ENCODE peak calls at places on chromosomes 5 and 9, in six cellular contexts. M is ovary; Y is brain microvascular endothelial cell; O is effector memory CD4-positive, alpha-beta T cell; J is mesenchymal stem cell; I is adrenal gland. R is an unnamed sample.

GRCh38 chr9:107309271-107309670 is 26.2 kb downstream of the RAD23B start:
- DNase-seq in O (no peak), Y (no peak), M (no peak), J (no peak), I (no peak), R (no peak)

GRCh38 chr9:86662890-86663468 is 284.3 kb downstream of the GAS1 start:
- DNase-seq in Y (no peak), I (no peak), M (no peak), J (no peak), O (no peak), R (no peak)

GRCh38 chr5:5341531-5342292 is 80.8 kb upstream of the ICE1 start:
- DNase-seq in I (no peak), Y (no peak), O (no peak), M (no peak), J (peak), R (no peak)

GRCh38 chr9:90420714-90421513 is 221.7 kb downstream of the DIRAS2 start:
- DNase-seq in J (no peak), Y (no peak), I (no peak), M (no peak), O (no peak), R (no peak)

GRCh38 chr5:98768160-98769005 is 5.1 kb upstream of the RGMB start:
- DNase-seq in O (no peak), J (peak), M (peak), I (peak), Y (peak), R (peak)

GRCh38 chr9:73037613-73038012 is 84.8 kb upstream of the ALDH1A1 start:
- DNase-seq in Y (no peak), I (no peak), J (peak), M (no peak), O (no peak), R (no peak)

GRCh38 chr5:40235471-40235870 is 444.2 kb upstream of the PTGER4 start:
- DNase-seq in Y (no peak), M (no peak), J (no peak), I (no peak), O (no peak), R (no peak)

GRCh38 chr5:60382761-60383160 is 317.2 kb downstream of the DEPDC1B start:
- DNase-seq in Y (peak), O (no peak), M (no peak), I (no peak), J (peak), R (no peak)

GRCh38 chr9:131837836-131838235 is 98.0 kb upstream of the RAPGEF1 start:
- DNase-seq in M (no peak), J (no peak), I (no peak), O (no peak), Y (no peak), R (no peak)

GRCh38 chr5:1111727-1112289 is at the start of gene SLC12A7:
- DNase-seq in Y (no peak), I (peak), M (peak), O (peak), J (no peak), R (peak)

GRCh38 chr5:96012399-96012798 is 50.7 kb upstream of the ELL2 start:
- DNase-seq in O (no peak), J (no peak), I (no peak), Y (no peak), M (no peak), R (no peak)
- H3K27ac ChIP-seq in O (no peak), J (no peak), I (no peak), Y (no peak), M (no peak), R (no peak)

GRCh38 chr5:148937830-148938534 is 111.6 kb downstream of the ADRB2 start:
- DNase-seq in M (no peak), J (no peak), Y (no peak), O (no peak), I (no peak), R (no peak)
- H3K27ac ChIP-seq in M (no peak), J (no peak), Y (no peak), O (no peak), I (no peak), R (no peak)

GRCh38 chr5:144394036-144394435 is 223.4 kb downstream of the KCTD16 start:
- DNase-seq in I (no peak), J (no peak), M (no peak), Y (no peak), O (no peak), R (no peak)
- H3K27ac ChIP-seq in I (no peak), J (no peak), M (no peak), Y (no peak), O (no peak), R (no peak)

DNA sequence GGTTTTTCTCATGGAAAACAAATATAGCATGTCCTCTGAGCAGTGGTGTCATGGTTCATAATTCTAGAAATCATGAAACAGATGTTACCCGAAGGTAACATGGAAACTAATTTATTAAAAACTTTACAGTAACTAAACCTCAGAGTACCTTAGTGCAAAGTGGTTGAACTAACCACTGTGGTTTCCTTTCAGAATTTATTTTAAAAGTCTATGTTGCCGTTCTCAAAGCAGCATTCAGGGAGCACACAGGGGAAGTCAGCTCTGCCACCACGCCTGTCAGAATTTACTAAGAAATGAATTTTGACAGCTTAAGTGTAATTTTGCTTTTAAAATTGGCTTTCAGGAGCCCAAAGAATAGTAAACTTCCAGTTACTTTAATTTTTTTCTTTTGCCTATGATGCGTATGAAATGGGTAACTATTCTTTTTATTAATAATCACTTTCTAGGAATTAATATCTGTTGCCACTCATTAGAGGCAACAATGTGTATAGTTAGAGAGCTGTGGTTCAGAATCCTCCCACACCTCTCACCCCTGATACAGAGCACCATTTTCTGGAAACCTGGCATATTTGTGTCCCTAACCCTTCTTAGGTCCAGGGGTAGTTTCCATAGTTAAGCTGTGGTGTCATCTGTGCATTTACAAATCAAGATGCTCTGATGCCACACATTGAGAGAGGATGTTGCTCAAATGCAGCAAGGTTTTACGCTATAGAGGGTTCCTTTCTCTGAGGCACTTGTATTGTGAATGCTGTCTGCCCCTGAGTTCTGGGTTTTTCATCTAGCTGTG is 202.6 kb downstream of the ZSWIM6 start:
- DNase-seq in Y (no peak), O (no peak), M (no peak), I (no peak), J (no peak), R (no peak)
- H3K27ac ChIP-seq in Y (no peak), O (no peak), M (no peak), I (no peak), J (no peak), R (no peak)

DNA sequence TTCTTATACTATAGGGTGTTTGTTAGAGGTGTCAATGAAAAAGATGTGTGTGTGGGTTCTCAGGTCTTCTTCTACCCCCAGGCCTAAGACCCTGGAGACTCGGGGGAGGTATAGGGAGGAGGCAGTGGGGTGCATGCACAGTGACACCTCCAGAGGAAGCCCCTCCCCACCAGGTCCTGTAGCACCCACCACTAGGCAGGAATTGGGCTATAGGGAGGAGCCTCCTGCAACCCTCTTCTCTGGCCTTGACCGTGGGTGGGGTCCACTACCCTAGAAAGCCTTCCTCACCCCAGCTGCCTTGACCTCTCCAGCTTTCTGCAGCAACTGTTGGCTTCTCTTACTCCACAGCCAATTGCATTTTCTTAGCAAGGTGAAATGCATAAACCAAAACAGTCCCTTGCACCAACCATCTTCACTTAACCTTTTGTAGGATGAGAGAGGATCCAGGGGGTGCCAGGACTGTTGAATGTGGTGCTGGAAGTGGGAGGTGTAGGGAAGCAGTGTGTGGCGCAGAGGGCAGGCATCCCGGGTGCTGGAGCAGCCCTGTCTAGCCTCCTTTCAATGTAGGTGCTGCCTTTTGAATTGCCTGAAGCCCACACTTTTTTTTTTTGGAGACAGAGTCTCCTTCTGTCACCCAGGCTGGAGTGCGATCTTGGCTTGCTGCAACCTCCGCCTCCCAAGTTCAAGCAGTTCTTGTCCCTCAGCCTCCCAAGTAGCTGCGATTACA is 128.5 kb downstream of the RGS3 start:
- DNase-seq in M (no peak), Y (no peak), I (no peak), J (no peak), O (no peak), R (peak)
- H3K27ac ChIP-seq in M (no peak), Y (no peak), I (no peak), J (no peak), O (no peak), R (peak)

DNA sequence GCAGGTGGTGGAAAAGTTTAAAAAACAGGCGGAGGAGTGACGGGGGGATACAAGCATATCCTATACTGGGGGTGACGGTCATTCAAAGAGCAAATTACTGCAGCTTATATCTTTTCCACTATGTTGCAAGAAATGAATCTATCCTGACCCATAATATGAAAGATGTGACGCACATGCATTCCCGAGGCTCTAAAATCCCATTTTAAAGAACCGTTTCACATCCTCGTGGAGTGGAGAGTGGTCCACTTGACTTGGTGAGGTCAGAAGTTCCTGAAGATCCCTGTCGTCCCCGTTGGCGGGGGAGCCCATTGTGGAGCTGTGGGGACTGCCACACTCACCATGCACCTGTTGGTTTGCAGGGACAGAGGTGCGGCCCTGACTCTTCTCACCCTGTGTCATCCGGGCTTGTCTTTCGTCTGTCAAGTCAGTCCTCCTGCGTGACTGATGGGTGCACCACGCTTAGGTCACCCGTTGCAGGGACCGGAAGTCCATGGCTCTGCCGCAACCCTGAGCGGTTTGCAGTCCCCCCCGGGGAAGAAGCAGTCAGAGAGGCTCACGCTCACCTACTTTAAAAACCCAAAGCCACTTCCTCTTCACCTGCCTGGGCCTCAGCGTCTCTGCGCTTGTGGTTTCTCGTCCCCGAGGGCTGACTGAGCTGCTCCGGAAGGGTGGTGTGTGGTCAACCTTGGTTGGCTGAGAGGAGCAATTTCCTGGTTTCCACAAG is 53.0 kb downstream of the USP20 start:
- DNase-seq in M (no peak), O (peak), J (no peak), Y (no peak), I (peak), R (peak)
- H3K27ac ChIP-seq in M (no peak), O (peak), J (no peak), Y (no peak), I (no peak), R (peak)

R was measured in spleen.